ENCODE peak calls at places on chromosomes 7 and 10, in nine cellular contexts. K is AG04449; J is amniotic stem cell; A is stimulated activated CD4-positive, alpha-beta T cell treated with anti-CD3 and anti-CD28 coated beads, Interleukin-2, amount 100 ng/mL, for 48 hours; W is progenitor cell of endocrine pancreas; N is HT1080; S is frontal cortex; G is anterior cingulate cortex; U is kidney tubule cell. D is an unnamed sample.
A peak's percentile ranks its signal among the peaks of the same experiment; 100 is the strongest.

GRCh38 chr7:13111230-13111629 is 423.8 kb downstream of the ARL4A start:
- DNase-seq in K (no peak), J (no peak), A (no peak), W (no peak), N (peak; percentile 66), S (no peak), G (no peak), U (peak; percentile 58), D (no peak)

GRCh38 chr10:87860156-87860795 is 3.1 kb downstream of the KLLN start:
- DNase-seq in K (no peak), J (peak; percentile 43), A (no peak), W (no peak), N (peak; percentile 83), S (peak; percentile 37), G (no peak), U (peak; percentile 71), D (no peak)

GRCh38 chr7:7639421-7639820 is 1.1 kb upstream of the UMAD1 start:
- DNase-seq in K (no peak), J (no peak), A (peak; percentile 0), W (no peak), N (no peak), S (no peak), G (peak; percentile 2), U (no peak), D (no peak)

GRCh38 chr10:92087750-92088395 is 164.3 kb downstream of the BTAF1 start:
- DNase-seq in K (no peak), J (peak; percentile 50), A (peak; percentile 32), W (peak; percentile 37), N (peak; percentile 85), S (peak; percentile 41), G (peak; percentile 4), U (peak; percentile 86), D (peak; percentile 65)

GRCh38 chr10:60413306-60414012 is 23.8 kb upstream of the ANK3 start:
- DNase-seq in K (no peak), J (no peak), A (no peak), W (no peak), N (no peak), S (no peak), G (no peak), U (no peak), D (no peak)

GRCh38 chr10:116833986-116834760 is 15.1 kb upstream of the ENO4 start:
- DNase-seq in K (no peak), J (no peak), A (no peak), W (peak; percentile 23), N (no peak), S (no peak), G (no peak), U (no peak), D (peak; percentile 77)

GRCh38 chr7:877312-878232 is 1.2 kb downstream of the GET4 start:
- DNase-seq in K (no peak), J (no peak), A (no peak), W (no peak), N (no peak), S (no peak), G (no peak), U (peak; percentile 75), D (no peak)

GRCh38 chr10:22230331-22230833 is 12.6 kb upstream of the EBLN1 start:
- DNase-seq in K (no peak), J (no peak), A (no peak), W (no peak), N (peak; percentile 66), S (no peak), G (no peak), U (peak; percentile 40), D (peak; percentile 44)

GRCh38 chr7:156158213-156158612 is 345.9 kb upstream of the SHH start:
- DNase-seq in K (no peak), J (no peak), A (no peak), W (no peak), N (no peak), S (no peak), G (no peak), U (no peak), D (no peak)

GRCh38 chr10:4397337-4397736 is 428.7 kb upstream of the AKR1E2 start:
- DNase-seq in K (no peak), J (no peak), A (no peak), W (no peak), N (no peak), S (no peak), G (no peak), U (no peak), D (no peak)

GRCh38 chr7:25314094-25314708 is 85.9 kb upstream of the NPVF start:
- DNase-seq in K (no peak), J (no peak), A (no peak), W (no peak), N (no peak), S (no peak), G (no peak), U (peak; percentile 11), D (no peak)

GRCh38 chr10:58275908-58276307 is 6.9 kb downstream of the CISD1 start:
- DNase-seq in K (no peak), J (no peak), A (no peak), W (no peak), N (no peak), S (no peak), G (no peak), U (peak; percentile 17), D (no peak)

GRCh38 chr7:94662548-94662947 is 6.6 kb upstream of the SGCE start:
- DNase-seq in K (no peak), J (no peak), A (no peak), W (no peak), N (no peak), S (no peak), G (no peak), U (no peak), D (no peak)

GRCh38 chr10:119309423-119309770 is 102.0 kb downstream of the GRK5 start:
- DNase-seq in K (no peak), J (no peak), A (no peak), W (no peak), N (no peak), S (no peak), G (no peak), U (no peak), D (no peak)

GRCh38 chr7:100687740-100688592 is 6.1 kb downstream of the GIGYF1 start:
- DNase-seq in K (no peak), J (no peak), A (no peak), W (no peak), N (no peak), S (no peak), G (no peak), U (no peak), D (no peak)

GRCh38 chr7:72063325-72063724 is 348.8 kb downstream of the CALN1 start:
- DNase-seq in K (no peak), J (no peak), A (no peak), W (no peak), N (no peak), S (no peak), G (no peak), U (no peak), D (no peak)